ENCODE peak calls at places on chromosome 6, in six cellular contexts. One of them, this sample, is unnamed.

GRCh38 chr6:11971154-11971553 is 41.0 kb upstream of the HIVEP1 start:
- DNase-seq in fibroblast of the aortic adventitia: peak
- DNase-seq in CD8-positive, alpha-beta T cell: no peak
- DNase-seq in choroid plexus epithelial cell: peak
- DNase-seq in neuronal stem cell: no peak
- DNase-seq in AG09309: peak
- DNase-seq in this sample: peak

GRCh38 chr6:148296746-148297145 is 45.9 kb upstream of the SASH1 start:
- DNase-seq in fibroblast of the aortic adventitia: no peak
- DNase-seq in CD8-positive, alpha-beta T cell: no peak
- DNase-seq in choroid plexus epithelial cell: peak
- DNase-seq in neuronal stem cell: no peak
- DNase-seq in AG09309: no peak
- DNase-seq in this sample: no peak

GRCh38 chr6:142718667-142719191 is 226.2 kb downstream of the HIVEP2 start:
- DNase-seq in fibroblast of the aortic adventitia: no peak
- DNase-seq in CD8-positive, alpha-beta T cell: no peak
- DNase-seq in choroid plexus epithelial cell: no peak
- DNase-seq in neuronal stem cell: no peak
- DNase-seq in AG09309: no peak
- DNase-seq in this sample: no peak

GRCh38 chr6:84137989-84138575 is 89.4 kb downstream of the CEP162 start:
- DNase-seq in fibroblast of the aortic adventitia: no peak
- DNase-seq in CD8-positive, alpha-beta T cell: no peak
- DNase-seq in choroid plexus epithelial cell: peak
- DNase-seq in neuronal stem cell: no peak
- DNase-seq in AG09309: no peak
- DNase-seq in this sample: peak

GRCh38 chr6:54768542-54768941 is 78.0 kb upstream of the FAM83B start:
- DNase-seq in fibroblast of the aortic adventitia: no peak
- DNase-seq in CD8-positive, alpha-beta T cell: no peak
- DNase-seq in choroid plexus epithelial cell: no peak
- DNase-seq in neuronal stem cell: no peak
- DNase-seq in AG09309: no peak
- DNase-seq in this sample: no peak

GRCh38 chr6:12555781-12556180 is 160.8 kb upstream of the PHACTR1 start:
- DNase-seq in fibroblast of the aortic adventitia: no peak
- DNase-seq in CD8-positive, alpha-beta T cell: no peak
- DNase-seq in choroid plexus epithelial cell: no peak
- DNase-seq in neuronal stem cell: no peak
- DNase-seq in AG09309: no peak
- DNase-seq in this sample: no peak

GRCh38 chr6:32943864-32944263 is 3.0 kb upstream of the HLA-DMB start:
- DNase-seq in fibroblast of the aortic adventitia: no peak
- DNase-seq in CD8-positive, alpha-beta T cell: no peak
- DNase-seq in choroid plexus epithelial cell: no peak
- DNase-seq in neuronal stem cell: no peak
- DNase-seq in AG09309: no peak
- DNase-seq in this sample: no peak

GRCh38 chr6:142071981-142072380 is 60.7 kb upstream of the GJE1 start:
- DNase-seq in fibroblast of the aortic adventitia: no peak
- DNase-seq in CD8-positive, alpha-beta T cell: no peak
- DNase-seq in choroid plexus epithelial cell: no peak
- DNase-seq in neuronal stem cell: no peak
- DNase-seq in AG09309: no peak
- DNase-seq in this sample: no peak

GRCh38 chr6:38326837-38327236 is 312.9 kb downstream of the BTBD9 start:
- DNase-seq in fibroblast of the aortic adventitia: no peak
- DNase-seq in CD8-positive, alpha-beta T cell: no peak
- DNase-seq in choroid plexus epithelial cell: no peak
- DNase-seq in neuronal stem cell: no peak
- DNase-seq in AG09309: no peak
- DNase-seq in this sample: no peak

GRCh38 chr6:32164295-32164694 is at the start of gene EGFL8:
- DNase-seq in fibroblast of the aortic adventitia: no peak
- DNase-seq in CD8-positive, alpha-beta T cell: no peak
- DNase-seq in choroid plexus epithelial cell: no peak
- DNase-seq in neuronal stem cell: no peak
- DNase-seq in AG09309: no peak
- DNase-seq in this sample: no peak

GRCh38 chr6:36969988-36970891 is 15.7 kb downstream of the PI16 start:
- DNase-seq in fibroblast of the aortic adventitia: no peak
- DNase-seq in CD8-positive, alpha-beta T cell: no peak
- DNase-seq in choroid plexus epithelial cell: no peak
- DNase-seq in neuronal stem cell: no peak
- DNase-seq in AG09309: no peak
- DNase-seq in this sample: no peak

GRCh38 chr6:26553264-26553738 is 15.1 kb downstream of the HMGN4 start:
- DNase-seq in fibroblast of the aortic adventitia: peak
- DNase-seq in CD8-positive, alpha-beta T cell: peak
- DNase-seq in choroid plexus epithelial cell: peak
- DNase-seq in neuronal stem cell: peak
- DNase-seq in AG09309: no peak
- DNase-seq in this sample: peak

GRCh38 chr6:111483736-111484654 is 977 bp upstream of the REV3L start:
- DNase-seq in fibroblast of the aortic adventitia: peak
- DNase-seq in CD8-positive, alpha-beta T cell: peak
- DNase-seq in choroid plexus epithelial cell: peak
- DNase-seq in neuronal stem cell: peak
- DNase-seq in AG09309: peak
- DNase-seq in this sample: peak

DNA sequence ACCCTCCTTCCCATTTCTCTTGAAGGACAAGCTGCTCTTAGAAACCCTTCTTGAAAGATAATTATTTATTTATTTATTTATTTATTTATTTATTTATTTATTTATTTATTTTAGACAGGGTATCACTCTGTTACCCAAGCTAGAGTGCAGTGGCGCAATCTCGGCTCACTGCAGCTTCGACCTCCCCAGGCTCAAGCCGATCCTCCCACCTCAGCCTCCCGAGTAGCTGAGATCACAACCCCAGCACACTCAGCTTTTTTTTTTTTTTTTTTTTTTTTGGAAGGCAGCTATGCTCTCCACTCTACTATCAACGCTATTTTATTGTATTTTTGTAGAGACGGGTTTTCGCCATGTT is 1.2 kb upstream of the HEBP2 start:
- DNase-seq in fibroblast of the aortic adventitia: no peak
- DNase-seq in CD8-positive, alpha-beta T cell: no peak
- DNase-seq in choroid plexus epithelial cell: no peak
- DNase-seq in neuronal stem cell: no peak
- DNase-seq in AG09309: no peak
- DNase-seq in this sample: no peak
- H3K4me3 ChIP-seq in fibroblast of the aortic adventitia: no peak
- H3K4me3 ChIP-seq in CD8-positive, alpha-beta T cell: peak
- H3K4me3 ChIP-seq in choroid plexus epithelial cell: no peak
- H3K4me3 ChIP-seq in neuronal stem cell: no peak
- H3K4me3 ChIP-seq in AG09309: peak
- H3K4me3 ChIP-seq in this sample: peak

GRCh38 chr6:53629862-53630532 is 35.6 kb downstream of the KLHL31 start:
- DNase-seq in fibroblast of the aortic adventitia: no peak
- DNase-seq in CD8-positive, alpha-beta T cell: no peak
- DNase-seq in choroid plexus epithelial cell: no peak
- DNase-seq in neuronal stem cell: no peak
- DNase-seq in AG09309: no peak
- DNase-seq in this sample: no peak

GRCh38 chr6:53627391-53628218 is 38.0 kb downstream of the KLHL31 start:
- DNase-seq in fibroblast of the aortic adventitia: no peak
- DNase-seq in CD8-positive, alpha-beta T cell: no peak
- DNase-seq in choroid plexus epithelial cell: no peak
- DNase-seq in neuronal stem cell: no peak
- DNase-seq in AG09309: no peak
- DNase-seq in this sample: no peak

GRCh38 chr6:53630533-53631269 is 34.9 kb downstream of the KLHL31 start:
- DNase-seq in fibroblast of the aortic adventitia: no peak
- DNase-seq in CD8-positive, alpha-beta T cell: no peak
- DNase-seq in choroid plexus epithelial cell: no peak
- DNase-seq in neuronal stem cell: no peak
- DNase-seq in AG09309: no peak
- DNase-seq in this sample: no peak

GRCh38 chr6:53628354-53629119 is 37.0 kb downstream of the KLHL31 start:
- DNase-seq in fibroblast of the aortic adventitia: peak
- DNase-seq in CD8-positive, alpha-beta T cell: no peak
- DNase-seq in choroid plexus epithelial cell: no peak
- DNase-seq in neuronal stem cell: no peak
- DNase-seq in AG09309: peak
- DNase-seq in this sample: peak

GRCh38 chr6:53629120-53629477 is 36.5 kb downstream of the KLHL31 start:
- DNase-seq in fibroblast of the aortic adventitia: no peak
- DNase-seq in CD8-positive, alpha-beta T cell: no peak
- DNase-seq in choroid plexus epithelial cell: no peak
- DNase-seq in neuronal stem cell: no peak
- DNase-seq in AG09309: no peak
- DNase-seq in this sample: no peak
- H3K4me3 ChIP-seq in fibroblast of the aortic adventitia: no peak
- H3K4me3 ChIP-seq in CD8-positive, alpha-beta T cell: no peak
- H3K4me3 ChIP-seq in choroid plexus epithelial cell: no peak
- H3K4me3 ChIP-seq in neuronal stem cell: no peak
- H3K4me3 ChIP-seq in AG09309: no peak
- H3K4me3 ChIP-seq in this sample: no peak

GRCh38 chr6:150627154-150627553 is 27.5 kb downstream of the PLEKHG1 start:
- DNase-seq in fibroblast of the aortic adventitia: no peak
- DNase-seq in CD8-positive, alpha-beta T cell: no peak
- DNase-seq in choroid plexus epithelial cell: no peak
- DNase-seq in neuronal stem cell: no peak
- DNase-seq in AG09309: no peak
- DNase-seq in this sample: no peak

GRCh38 chr6:150627601-150628012 is 27.9 kb downstream of the PLEKHG1 start:
- DNase-seq in fibroblast of the aortic adventitia: peak
- DNase-seq in CD8-positive, alpha-beta T cell: no peak
- DNase-seq in choroid plexus epithelial cell: peak
- DNase-seq in neuronal stem cell: no peak
- DNase-seq in AG09309: peak
- DNase-seq in this sample: no peak

GRCh38 chr6:150631283-150631981 is 31.7 kb downstream of the PLEKHG1 start:
- DNase-seq in fibroblast of the aortic adventitia: no peak
- DNase-seq in CD8-positive, alpha-beta T cell: no peak
- DNase-seq in choroid plexus epithelial cell: no peak
- DNase-seq in neuronal stem cell: no peak
- DNase-seq in AG09309: no peak
- DNase-seq in this sample: no peak

GRCh38 chr6:150625927-150626326 is 26.2 kb downstream of the PLEKHG1 start:
- DNase-seq in fibroblast of the aortic adventitia: no peak
- DNase-seq in CD8-positive, alpha-beta T cell: no peak
- DNase-seq in choroid plexus epithelial cell: no peak
- DNase-seq in neuronal stem cell: no peak
- DNase-seq in AG09309: no peak
- DNase-seq in this sample: no peak

GRCh38 chr6:150628908-150629307 is 29.2 kb downstream of the PLEKHG1 start:
- DNase-seq in fibroblast of the aortic adventitia: no peak
- DNase-seq in CD8-positive, alpha-beta T cell: no peak
- DNase-seq in choroid plexus epithelial cell: no peak
- DNase-seq in neuronal stem cell: no peak
- DNase-seq in AG09309: no peak
- DNase-seq in this sample: no peak
- H3K4me3 ChIP-seq in fibroblast of the aortic adventitia: no peak
- H3K4me3 ChIP-seq in CD8-positive, alpha-beta T cell: no peak
- H3K4me3 ChIP-seq in choroid plexus epithelial cell: no peak
- H3K4me3 ChIP-seq in neuronal stem cell: no peak
- H3K4me3 ChIP-seq in AG09309: no peak
- H3K4me3 ChIP-seq in this sample: no peak

GRCh38 chr6:159858259-159858658 is 32.5 kb upstream of the MAS1 start:
- DNase-seq in fibroblast of the aortic adventitia: no peak
- DNase-seq in CD8-positive, alpha-beta T cell: no peak
- DNase-seq in choroid plexus epithelial cell: no peak
- DNase-seq in neuronal stem cell: no peak
- DNase-seq in AG09309: no peak
- DNase-seq in this sample: no peak
- H3K4me3 ChIP-seq in fibroblast of the aortic adventitia: no peak
- H3K4me3 ChIP-seq in CD8-positive, alpha-beta T cell: no peak
- H3K4me3 ChIP-seq in choroid plexus epithelial cell: no peak
- H3K4me3 ChIP-seq in neuronal stem cell: no peak
- H3K4me3 ChIP-seq in AG09309: no peak
- H3K4me3 ChIP-seq in this sample: no peak